ENCODE peak calls at places on chromosomes 1 and 21, in seven cellular contexts. H is colonic mucosa, Z is small intestine, R is cardiac muscle cell, C is ovary, J is mammary epithelial cell, M is fibroblast of lung. A is an unnamed sample. For H3K9me3, the result is how much of the 10 kb centered on the place peaks cover.

GRCh38 chr1:56795864-56796263 is 23.3 kb downstream of the FYB2 start:
- DNase-seq in C (no peak), M (no peak), J (no peak), Z (no peak), H (no peak), R (no peak), A (no peak)

GRCh38 chr21:38918629-38919346 is 113.1 kb downstream of the ETS2 start:
- DNase-seq in R (no peak), M (no peak), H (no peak), C (no peak), J (no peak), Z (peak), A (no peak)

GRCh38 chr1:59638172-59638800 is 176.5 kb upstream of the HOOK1 start:
- DNase-seq in C (no peak), H (no peak), J (peak), Z (no peak), M (peak), R (peak), A (no peak)

GRCh38 chr1:30447701-30448100 is 275.7 kb downstream of the MATN1 start:
- DNase-seq in C (no peak), Z (no peak), H (no peak), J (no peak), M (no peak), R (no peak), A (no peak)

GRCh38 chr1:203628997-203629508 is 2.4 kb downstream of the ATP2B4 start:
- DNase-seq in Z (no peak), R (no peak), C (no peak), M (no peak), J (no peak), H (peak), A (no peak)

GRCh38 chr1:21931171-21932093 is 5.7 kb downstream of the HSPG2 start:
- DNase-seq in R (peak), M (peak), C (peak), Z (peak), J (peak), H (peak), A (no peak)

GRCh38 chr1:111236806-111237205 is 9.3 kb downstream of the CHI3L2 start:
- DNase-seq in R (no peak), C (no peak), J (peak), H (no peak), Z (no peak), M (no peak), A (no peak)

GRCh38 chr1:112637257-112638108 is 17.9 kb downstream of the CAPZA1 start:
- DNase-seq in R (no peak), C (no peak), Z (no peak), J (peak), M (no peak), H (no peak), A (no peak)

GRCh38 chr1:227038401-227038800 is 98.3 kb downstream of the COQ8A start:
- DNase-seq in C (no peak), J (no peak), Z (no peak), M (no peak), H (no peak), R (peak), A (no peak)

GRCh38 chr1:11204396-11205190 is 15.4 kb downstream of the ANGPTL7 start:
- DNase-seq in M (no peak), H (no peak), C (no peak), Z (no peak), J (no peak), R (no peak), A (no peak)

GRCh38 chr1:11211925-11212587 is 22.9 kb downstream of the ANGPTL7 start:
- DNase-seq in Z (no peak), C (no peak), R (no peak), H (no peak), J (no peak), M (no peak), A (no peak)

GRCh38 chr1:11211461-11211860 is 22.3 kb downstream of the ANGPTL7 start:
- DNase-seq in Z (no peak), M (no peak), J (no peak), H (no peak), C (no peak), R (no peak), A (no peak)

GRCh38 chr1:11207898-11208611 is 18.9 kb downstream of the ANGPTL7 start:
- DNase-seq in J (no peak), Z (no peak), M (no peak), H (no peak), R (peak), C (peak), A (no peak)
- H3K27ac ChIP-seq in J (no peak), Z (no peak), M (no peak), H (no peak), R (no peak), C (peak), A (no peak)

GRCh38 chr1:68828013-68828412 is 331.1 kb upstream of the DEPDC1 start:
- DNase-seq in C (no peak), J (no peak), M (no peak), Z (no peak), R (no peak), H (no peak), A (no peak)

GRCh38 chr1:68831281-68831680 is 334.4 kb upstream of the DEPDC1 start:
- DNase-seq in C (no peak), Z (no peak), M (no peak), H (no peak), J (no peak), R (no peak), A (no peak)

GRCh38 chr1:68827261-68827660 is 330.4 kb upstream of the DEPDC1 start:
- DNase-seq in R (no peak), J (no peak), C (no peak), Z (no peak), M (no peak), H (no peak), A (no peak)

GRCh38 chr1:68826861-68827260 is 330.0 kb upstream of the DEPDC1 start:
- DNase-seq in Z (no peak), R (no peak), H (no peak), J (no peak), M (no peak), C (no peak), A (no peak)
- H3K9me3 ChIP-seq in Z (under half), R (under half), H (under half), J (under half), M (under half), C (under half), A (under half)

DNA sequence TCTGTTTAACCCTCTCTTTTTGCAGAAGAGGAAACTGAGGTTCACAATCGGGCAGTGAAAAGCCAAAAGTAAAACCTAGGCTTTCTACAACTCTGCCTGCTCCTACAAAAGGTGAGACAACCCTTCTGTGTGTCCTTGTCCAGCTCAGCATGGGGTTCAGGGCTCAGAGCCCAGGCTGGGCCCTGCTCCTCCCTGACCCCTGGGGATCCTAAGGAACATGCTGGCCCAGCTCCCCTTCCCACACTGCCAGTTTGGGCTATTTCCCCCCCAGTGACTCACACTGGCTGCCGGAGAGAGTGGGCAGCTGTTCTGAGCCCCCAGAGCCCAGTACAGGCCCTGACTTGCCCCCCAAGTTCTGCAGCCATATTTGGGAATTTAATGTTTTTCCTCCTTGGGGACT is 8.9 kb downstream of the FAM229A start:
- DNase-seq in R (no peak), Z (no peak), J (no peak), H (no peak), M (no peak), C (peak), A (no peak)
- H3K27ac ChIP-seq in R (peak), Z (peak), J (no peak), H (peak), M (peak), C (peak), A (no peak)

GRCh38 chr1:4318720-4319119 is 335.7 kb upstream of the AJAP1 start:
- DNase-seq in M (no peak), Z (no peak), R (no peak), H (no peak), J (no peak), C (no peak), A (no peak)

GRCh38 chr1:4312024-4312423 is 342.4 kb upstream of the AJAP1 start:
- DNase-seq in M (no peak), Z (no peak), R (no peak), J (no peak), C (no peak), H (no peak), A (no peak)

GRCh38 chr1:4315202-4315601 is 339.2 kb upstream of the AJAP1 start:
- DNase-seq in Z (no peak), C (no peak), M (no peak), R (no peak), H (no peak), J (no peak), A (no peak)

GRCh38 chr1:4317207-4317606 is 337.2 kb upstream of the AJAP1 start:
- DNase-seq in C (no peak), J (no peak), M (no peak), H (no peak), Z (no peak), R (no peak), A (no peak)
- H3K9me3 ChIP-seq in C (under half), J (under half), M (under half), H (under half), Z (under half), R (under half), A (under half)

DNA sequence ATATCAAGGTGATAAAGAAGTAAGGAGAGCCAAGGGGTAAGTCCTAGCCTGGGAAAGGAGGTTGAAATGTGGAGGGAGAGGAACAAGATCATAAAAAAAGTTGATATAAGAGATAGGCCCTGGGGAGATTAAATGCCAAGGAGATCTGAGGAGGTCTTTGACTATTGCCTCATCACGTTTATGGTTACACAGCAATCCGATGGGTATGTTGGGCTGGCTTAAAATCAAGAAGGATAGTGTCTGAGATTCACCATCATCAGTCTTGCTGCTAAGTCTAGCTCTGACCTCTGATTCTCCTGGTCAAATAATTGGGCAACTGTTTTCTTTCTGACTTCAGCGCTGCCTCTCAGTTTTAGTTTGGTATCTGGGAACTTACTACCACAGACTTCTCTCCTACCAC is 416.3 kb downstream of the GPATCH2 start:
- DNase-seq in J (no peak), H (no peak), M (no peak), C (no peak), R (no peak), Z (no peak), A (no peak)
- H3K27ac ChIP-seq in J (no peak), H (no peak), M (no peak), C (no peak), R (no peak), Z (no peak), A (no peak)

A was measured in CD4-positive, alpha-beta T cell.